ENCODE peak calls at places on chromosomes 4 and X, in eight cellular contexts. One of them, this sample, is unnamed.

GRCh38 chr4:37812713-37813112 is 13.8 kb upstream of the PGM2 start:
- DNase-seq in lower leg skin: no peak
- DNase-seq in esophagus muscularis mucosa: peak; percentile 10
- DNase-seq in AG09309: no peak
- DNase-seq in breast epithelium: no peak
- DNase-seq in K562: no peak
- DNase-seq in activated CD8-positive, alpha-beta T cell treated with anti-CD3 and anti-CD28 coated beads for 36 hours: no peak
- DNase-seq in neural progenitor cell: no peak
- DNase-seq in this sample: no peak

GRCh38 chr4:161555689-161556660 is 607.8 kb downstream of the FSTL5 start:
- DNase-seq in lower leg skin: no peak
- DNase-seq in esophagus muscularis mucosa: no peak
- DNase-seq in AG09309: peak; percentile 43
- DNase-seq in breast epithelium: no peak
- DNase-seq in K562: no peak
- DNase-seq in activated CD8-positive, alpha-beta T cell treated with anti-CD3 and anti-CD28 coated beads for 36 hours: no peak
- DNase-seq in neural progenitor cell: no peak
- DNase-seq in this sample: no peak

GRCh38 chr4:1752284-1753041 is 31.1 kb downstream of the TACC3 start:
- DNase-seq in lower leg skin: no peak
- DNase-seq in esophagus muscularis mucosa: no peak
- DNase-seq in AG09309: no peak
- DNase-seq in breast epithelium: peak; percentile 29
- DNase-seq in K562: peak; percentile 65
- DNase-seq in activated CD8-positive, alpha-beta T cell treated with anti-CD3 and anti-CD28 coated beads for 36 hours: peak; percentile 81
- DNase-seq in neural progenitor cell: no peak
- DNase-seq in this sample: no peak

GRCh38 chrX:102745513-102746133 is 25.1 kb downstream of the GPRASP3 start:
- DNase-seq in lower leg skin: no peak
- DNase-seq in esophagus muscularis mucosa: no peak
- DNase-seq in AG09309: no peak
- DNase-seq in breast epithelium: no peak
- DNase-seq in K562: no peak
- DNase-seq in activated CD8-positive, alpha-beta T cell treated with anti-CD3 and anti-CD28 coated beads for 36 hours: peak; percentile 35
- DNase-seq in neural progenitor cell: peak; percentile 76
- DNase-seq in this sample: no peak

GRCh38 chr4:102918859-102919258 is 50.1 kb downstream of the CISD2 start:
- DNase-seq in lower leg skin: no peak
- DNase-seq in esophagus muscularis mucosa: no peak
- DNase-seq in AG09309: no peak
- DNase-seq in breast epithelium: no peak
- DNase-seq in K562: no peak
- DNase-seq in activated CD8-positive, alpha-beta T cell treated with anti-CD3 and anti-CD28 coated beads for 36 hours: no peak
- DNase-seq in neural progenitor cell: no peak
- DNase-seq in this sample: no peak

GRCh38 chrX:124393659-124394058 is 47.3 kb downstream of the SH2D1A start:
- DNase-seq in lower leg skin: no peak
- DNase-seq in esophagus muscularis mucosa: no peak
- DNase-seq in AG09309: no peak
- DNase-seq in breast epithelium: no peak
- DNase-seq in K562: no peak
- DNase-seq in activated CD8-positive, alpha-beta T cell treated with anti-CD3 and anti-CD28 coated beads for 36 hours: no peak
- DNase-seq in neural progenitor cell: no peak
- DNase-seq in this sample: no peak

GRCh38 chrX:52422884-52423283 is 54.1 kb downstream of the XAGE2 start:
- DNase-seq in lower leg skin: no peak
- DNase-seq in esophagus muscularis mucosa: no peak
- DNase-seq in AG09309: peak; percentile 59
- DNase-seq in breast epithelium: no peak
- DNase-seq in K562: no peak
- DNase-seq in activated CD8-positive, alpha-beta T cell treated with anti-CD3 and anti-CD28 coated beads for 36 hours: no peak
- DNase-seq in neural progenitor cell: no peak
- DNase-seq in this sample: no peak

GRCh38 chr4:73917081-73917501 is 47.9 kb downstream of the CXCL1 start:
- DNase-seq in lower leg skin: no peak
- DNase-seq in esophagus muscularis mucosa: no peak
- DNase-seq in AG09309: peak; percentile 89
- DNase-seq in breast epithelium: no peak
- DNase-seq in K562: no peak
- DNase-seq in activated CD8-positive, alpha-beta T cell treated with anti-CD3 and anti-CD28 coated beads for 36 hours: no peak
- DNase-seq in neural progenitor cell: no peak
- DNase-seq in this sample: no peak

GRCh38 chr4:172865531-172866127 is 303.0 kb upstream of the GALNT7 start:
- DNase-seq in lower leg skin: no peak
- DNase-seq in esophagus muscularis mucosa: peak; percentile 14
- DNase-seq in AG09309: no peak
- DNase-seq in breast epithelium: no peak
- DNase-seq in K562: no peak
- DNase-seq in activated CD8-positive, alpha-beta T cell treated with anti-CD3 and anti-CD28 coated beads for 36 hours: no peak
- DNase-seq in neural progenitor cell: no peak
- DNase-seq in this sample: no peak

GRCh38 chrX:75337525-75337924 is 63.6 kb downstream of the UPRT start:
- DNase-seq in lower leg skin: no peak
- DNase-seq in esophagus muscularis mucosa: no peak
- DNase-seq in AG09309: no peak
- DNase-seq in breast epithelium: no peak
- DNase-seq in K562: no peak
- DNase-seq in activated CD8-positive, alpha-beta T cell treated with anti-CD3 and anti-CD28 coated beads for 36 hours: no peak
- DNase-seq in neural progenitor cell: no peak
- DNase-seq in this sample: no peak

GRCh38 chr4:182855877-182856276 is 61.3 kb downstream of the DCTD start:
- DNase-seq in lower leg skin: no peak
- DNase-seq in esophagus muscularis mucosa: no peak
- DNase-seq in AG09309: no peak
- DNase-seq in breast epithelium: no peak
- DNase-seq in K562: no peak
- DNase-seq in activated CD8-positive, alpha-beta T cell treated with anti-CD3 and anti-CD28 coated beads for 36 hours: no peak
- DNase-seq in neural progenitor cell: no peak
- DNase-seq in this sample: no peak

GRCh38 chr4:138875886-138876608 is 139.5 kb upstream of the NOCT start:
- DNase-seq in lower leg skin: no peak
- DNase-seq in esophagus muscularis mucosa: no peak
- DNase-seq in AG09309: peak; percentile 79
- DNase-seq in breast epithelium: no peak
- DNase-seq in K562: no peak
- DNase-seq in activated CD8-positive, alpha-beta T cell treated with anti-CD3 and anti-CD28 coated beads for 36 hours: no peak
- DNase-seq in neural progenitor cell: no peak
- DNase-seq in this sample: no peak

GRCh38 chrX:6448003-6448402 is 86.9 kb downstream of the VCX3A start:
- DNase-seq in lower leg skin: no peak
- DNase-seq in esophagus muscularis mucosa: no peak
- DNase-seq in AG09309: no peak
- DNase-seq in breast epithelium: no peak
- DNase-seq in K562: no peak
- DNase-seq in activated CD8-positive, alpha-beta T cell treated with anti-CD3 and anti-CD28 coated beads for 36 hours: no peak
- DNase-seq in neural progenitor cell: no peak
- DNase-seq in this sample: no peak

GRCh38 chr4:101621120-101621519 is 169.4 kb upstream of the BANK1 start:
- DNase-seq in lower leg skin: no peak
- DNase-seq in esophagus muscularis mucosa: no peak
- DNase-seq in AG09309: peak; percentile 38
- DNase-seq in breast epithelium: no peak
- DNase-seq in K562: no peak
- DNase-seq in activated CD8-positive, alpha-beta T cell treated with anti-CD3 and anti-CD28 coated beads for 36 hours: no peak
- DNase-seq in neural progenitor cell: no peak
- DNase-seq in this sample: no peak

GRCh38 chr4:83629945-83630684 is 94.2 kb downstream of the GPAT3 start:
- DNase-seq in lower leg skin: no peak
- DNase-seq in esophagus muscularis mucosa: no peak
- DNase-seq in AG09309: no peak
- DNase-seq in breast epithelium: no peak
- DNase-seq in K562: peak; percentile 84
- DNase-seq in activated CD8-positive, alpha-beta T cell treated with anti-CD3 and anti-CD28 coated beads for 36 hours: no peak
- DNase-seq in neural progenitor cell: no peak
- DNase-seq in this sample: no peak

GRCh38 chr4:179595671-179596410 is 2153.6 kb upstream of the AGA start:
- DNase-seq in lower leg skin: no peak
- DNase-seq in esophagus muscularis mucosa: no peak
- DNase-seq in AG09309: no peak
- DNase-seq in breast epithelium: no peak
- DNase-seq in K562: no peak
- DNase-seq in activated CD8-positive, alpha-beta T cell treated with anti-CD3 and anti-CD28 coated beads for 36 hours: no peak
- DNase-seq in neural progenitor cell: no peak
- DNase-seq in this sample: no peak

GRCh38 chr4:68375667-68376559 is 26.0 kb upstream of the YTHDC1 start:
- DNase-seq in lower leg skin: no peak
- DNase-seq in esophagus muscularis mucosa: no peak
- DNase-seq in AG09309: peak; percentile 51
- DNase-seq in breast epithelium: no peak
- DNase-seq in K562: peak; percentile 9
- DNase-seq in activated CD8-positive, alpha-beta T cell treated with anti-CD3 and anti-CD28 coated beads for 36 hours: peak; percentile 65
- DNase-seq in neural progenitor cell: peak; percentile 69
- DNase-seq in this sample: no peak

GRCh38 chr4:9825049-9825448 is 43.6 kb downstream of the DRD5 start:
- DNase-seq in lower leg skin: no peak
- DNase-seq in esophagus muscularis mucosa: no peak
- DNase-seq in AG09309: no peak
- DNase-seq in breast epithelium: no peak
- DNase-seq in K562: no peak
- DNase-seq in activated CD8-positive, alpha-beta T cell treated with anti-CD3 and anti-CD28 coated beads for 36 hours: peak; percentile 87
- DNase-seq in neural progenitor cell: no peak
- DNase-seq in this sample: no peak

GRCh38 chr4:48902266-48902665 is 4.3 kb downstream of the OCIAD2 start:
- DNase-seq in lower leg skin: no peak
- DNase-seq in esophagus muscularis mucosa: no peak
- DNase-seq in AG09309: no peak
- DNase-seq in breast epithelium: no peak
- DNase-seq in K562: no peak
- DNase-seq in activated CD8-positive, alpha-beta T cell treated with anti-CD3 and anti-CD28 coated beads for 36 hours: no peak
- DNase-seq in neural progenitor cell: no peak
- DNase-seq in this sample: no peak

DNA sequence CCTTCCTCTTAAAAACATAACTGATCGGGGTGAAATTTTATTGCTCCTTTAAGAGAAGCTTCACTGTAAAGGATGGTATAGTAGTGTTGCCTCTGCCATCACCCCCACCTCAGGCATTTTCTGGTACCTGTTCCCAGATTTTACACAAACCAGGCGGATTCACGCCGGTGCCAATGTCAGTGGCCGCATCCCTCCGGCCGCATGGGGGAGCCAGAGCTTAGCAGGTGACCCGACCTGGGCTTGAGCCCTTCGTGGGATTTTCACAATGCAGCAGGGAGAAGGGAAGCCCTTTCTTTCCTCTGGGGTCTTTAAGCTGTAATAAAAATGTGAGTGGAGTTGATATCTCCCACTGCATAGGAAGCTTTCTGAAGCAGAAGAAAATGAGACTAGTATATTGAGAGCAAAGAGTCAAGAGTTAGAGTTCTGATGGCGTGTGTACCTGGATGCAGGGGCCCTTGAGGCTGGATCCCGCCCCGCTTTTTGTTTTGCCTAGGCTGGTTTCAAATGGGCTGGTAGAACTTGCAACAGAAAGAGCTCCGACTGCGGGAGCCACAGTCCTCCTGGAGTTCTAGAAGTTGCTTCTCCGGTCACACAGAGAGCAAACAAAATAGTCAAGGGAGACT is 59.4 kb downstream of the POLR2B start:
- DNase-seq in lower leg skin: peak; percentile 90
- DNase-seq in esophagus muscularis mucosa: no peak
- DNase-seq in AG09309: no peak
- DNase-seq in breast epithelium: peak; percentile 41
- DNase-seq in K562: peak; percentile 59
- DNase-seq in activated CD8-positive, alpha-beta T cell treated with anti-CD3 and anti-CD28 coated beads for 36 hours: peak; percentile 49
- DNase-seq in neural progenitor cell: peak; percentile 82
- DNase-seq in this sample: no peak
- TF ChIP-seq CTCF in lower leg skin: no peak
- TF ChIP-seq CTCF in esophagus muscularis mucosa: peak; percentile 93
- TF ChIP-seq CTCF in AG09309: peak; percentile 92
- TF ChIP-seq CTCF in breast epithelium: peak; percentile 45
- TF ChIP-seq CTCF in K562: peak; percentile 90
- TF ChIP-seq CTCF in activated CD8-positive, alpha-beta T cell treated with anti-CD3 and anti-CD28 coated beads for 36 hours: peak; percentile 64
- TF ChIP-seq CTCF in neural progenitor cell: peak; percentile 98
- TF ChIP-seq CTCF in this sample: no peak

DNA sequence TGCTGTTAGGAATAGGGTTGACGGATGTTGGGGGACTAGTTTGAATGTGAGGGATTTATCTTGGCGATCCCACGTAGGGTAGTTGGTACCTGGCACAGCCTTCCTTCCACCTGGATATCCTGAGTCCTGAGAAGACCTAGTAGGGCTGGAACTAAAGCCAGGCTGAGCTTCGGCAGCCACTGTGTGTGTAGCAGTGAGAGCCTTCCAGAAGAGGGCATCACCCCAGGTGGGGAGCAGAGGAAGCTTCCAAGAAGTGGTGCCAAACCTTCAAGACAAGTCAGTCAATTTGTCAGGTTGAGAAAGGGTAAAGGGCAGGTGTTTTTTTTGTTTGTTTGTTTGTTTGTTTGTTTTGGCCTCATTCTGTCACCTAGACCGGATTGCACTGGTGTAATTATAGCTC is 1.2 kb upstream of the FGFBP2 start:
- DNase-seq in lower leg skin: no peak
- DNase-seq in esophagus muscularis mucosa: no peak
- DNase-seq in AG09309: no peak
- DNase-seq in breast epithelium: no peak
- DNase-seq in K562: no peak
- DNase-seq in activated CD8-positive, alpha-beta T cell treated with anti-CD3 and anti-CD28 coated beads for 36 hours: peak; percentile 20
- DNase-seq in neural progenitor cell: no peak
- DNase-seq in this sample: no peak
- TF ChIP-seq CTCF in lower leg skin: no peak
- TF ChIP-seq CTCF in esophagus muscularis mucosa: no peak
- TF ChIP-seq CTCF in AG09309: peak; percentile 9
- TF ChIP-seq CTCF in breast epithelium: no peak
- TF ChIP-seq CTCF in K562: no peak
- TF ChIP-seq CTCF in activated CD8-positive, alpha-beta T cell treated with anti-CD3 and anti-CD28 coated beads for 36 hours: peak; percentile 16
- TF ChIP-seq CTCF in neural progenitor cell: peak; percentile 7
- TF ChIP-seq CTCF in this sample: no peak

DNA sequence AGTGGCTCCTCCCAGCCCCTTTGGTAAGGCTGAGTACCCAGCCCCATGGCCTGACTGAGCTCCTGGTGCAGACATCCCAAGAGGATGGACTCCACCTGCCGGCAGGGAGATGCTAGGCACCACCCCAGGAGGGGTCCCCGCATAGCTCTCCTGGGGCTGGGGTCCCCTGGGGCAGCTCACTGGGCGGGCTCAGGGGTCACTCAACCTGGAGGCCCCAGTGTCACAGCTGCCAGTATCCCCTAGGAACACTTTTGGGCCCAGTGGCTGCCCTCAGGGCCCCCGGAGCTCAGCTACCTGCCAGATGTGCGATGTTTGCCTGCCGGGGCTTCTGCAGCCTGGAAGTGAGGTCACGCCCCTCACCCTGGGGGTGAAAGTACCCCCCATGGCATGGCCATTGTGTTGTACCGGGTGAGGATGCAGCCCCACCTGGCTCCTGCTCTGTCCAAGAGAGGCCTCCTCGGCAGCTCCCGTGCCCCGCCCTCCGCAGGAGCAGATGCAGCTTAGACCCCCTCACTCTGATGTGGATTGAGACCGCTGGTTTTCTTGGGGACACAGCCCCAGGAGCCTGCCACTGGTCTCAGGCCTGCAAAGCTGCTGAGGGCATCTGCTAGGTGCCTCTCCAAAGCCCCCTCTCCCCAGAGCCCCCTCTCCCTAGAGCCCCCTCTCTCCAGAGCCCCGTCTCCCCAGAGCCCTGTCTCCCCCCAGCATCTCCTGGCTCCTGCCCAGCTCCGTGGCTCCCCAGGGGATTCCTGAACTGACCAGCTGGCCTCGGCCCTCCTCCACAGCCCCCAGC is 6.7 kb upstream of the HGFAC start:
- DNase-seq in lower leg skin: no peak
- DNase-seq in esophagus muscularis mucosa: no peak
- DNase-seq in AG09309: no peak
- DNase-seq in breast epithelium: no peak
- DNase-seq in K562: peak; percentile 34
- DNase-seq in activated CD8-positive, alpha-beta T cell treated with anti-CD3 and anti-CD28 coated beads for 36 hours: no peak
- DNase-seq in neural progenitor cell: peak; percentile 73
- DNase-seq in this sample: no peak
- TF ChIP-seq CTCF in lower leg skin: no peak
- TF ChIP-seq CTCF in esophagus muscularis mucosa: no peak
- TF ChIP-seq CTCF in AG09309: no peak
- TF ChIP-seq CTCF in breast epithelium: no peak
- TF ChIP-seq CTCF in K562: peak; percentile 52
- TF ChIP-seq CTCF in activated CD8-positive, alpha-beta T cell treated with anti-CD3 and anti-CD28 coated beads for 36 hours: no peak
- TF ChIP-seq CTCF in neural progenitor cell: peak; percentile 55
- TF ChIP-seq CTCF in this sample: no peak

GRCh38 chr4:17762705-17763104 is 18.7 kb downstream of the FAM184B start:
- DNase-seq in lower leg skin: no peak
- DNase-seq in esophagus muscularis mucosa: no peak
- DNase-seq in AG09309: no peak
- DNase-seq in breast epithelium: no peak
- DNase-seq in K562: peak; percentile 19
- DNase-seq in activated CD8-positive, alpha-beta T cell treated with anti-CD3 and anti-CD28 coated beads for 36 hours: peak; percentile 5
- DNase-seq in neural progenitor cell: no peak
- DNase-seq in this sample: no peak
- TF ChIP-seq CTCF in lower leg skin: no peak
- TF ChIP-seq CTCF in esophagus muscularis mucosa: no peak
- TF ChIP-seq CTCF in AG09309: peak; percentile 39
- TF ChIP-seq CTCF in breast epithelium: no peak
- TF ChIP-seq CTCF in K562: peak; percentile 44
- TF ChIP-seq CTCF in activated CD8-positive, alpha-beta T cell treated with anti-CD3 and anti-CD28 coated beads for 36 hours: no peak
- TF ChIP-seq CTCF in neural progenitor cell: peak; percentile 21
- TF ChIP-seq CTCF in this sample: no peak